ENCODE peak calls at places on chromosomes 4 and X, in six cellular contexts. N, P, A, Y, I and L are unnamed samples. For H3K4me1 and H3K36me3, the result is how much of the 10 kb centered on the place peaks cover.

GRCh38 chrX:149151805-149152757 is 353.0 kb downstream of the IDS start:
- DNase-seq in I (no peak), A (no peak), Y (no peak), P (no peak), N (peak), L (no peak)

GRCh38 chr4:128244379-128244778 is 43.2 kb downstream of the PGRMC2 start:
- DNase-seq in N (no peak), I (no peak), Y (no peak), A (no peak), P (no peak), L (no peak)

GRCh38 chr4:53920883-53921282 is 143.5 kb downstream of the CHIC2 start:
- DNase-seq in N (no peak), A (no peak), I (no peak), P (no peak), Y (no peak), L (no peak)

GRCh38 chrX:154735695-154736393 is 15.0 kb downstream of the GAB3 start:
- DNase-seq in P (peak), A (peak), N (no peak), I (no peak), Y (no peak), L (no peak)

GRCh38 chr4:47667552-47667951 is 170.3 kb downstream of the CORIN start:
- DNase-seq in I (no peak), A (no peak), Y (no peak), P (no peak), N (no peak), L (no peak)

GRCh38 chr4:66376921-66377320 is 706.6 kb upstream of the EPHA5 start:
- DNase-seq in N (no peak), I (no peak), A (no peak), Y (no peak), P (no peak), L (no peak)

GRCh38 chrX:126551306-126551705 is 1.3 kb downstream of the DCAF12L1 start:
- DNase-seq in N (no peak), P (no peak), Y (no peak), I (no peak), A (no peak), L (peak)

GRCh38 chr4:41268024-41268423 is 11.3 kb downstream of the UCHL1 start:
- DNase-seq in Y (no peak), I (no peak), P (no peak), A (no peak), N (no peak), L (no peak)

GRCh38 chrX:109624641-109625311 is at the start of gene KCNE5:
- DNase-seq in P (no peak), Y (no peak), I (no peak), A (no peak), N (peak), L (peak)

GRCh38 chrX:21056636-21057035 is 317.6 kb upstream of the CNKSR2 start:
- DNase-seq in Y (no peak), A (no peak), P (no peak), I (no peak), N (no peak), L (no peak)

GRCh38 chrX:120087289-120088017 is 10.0 kb upstream of the RHOXF2B start:
- DNase-seq in Y (no peak), I (no peak), P (peak), N (peak), A (no peak), L (no peak)

GRCh38 chrX:124018031-124018430 is 56.5 kb downstream of the STAG2 start:
- DNase-seq in N (no peak), I (peak), P (no peak), A (no peak), Y (no peak), L (no peak)

DNA sequence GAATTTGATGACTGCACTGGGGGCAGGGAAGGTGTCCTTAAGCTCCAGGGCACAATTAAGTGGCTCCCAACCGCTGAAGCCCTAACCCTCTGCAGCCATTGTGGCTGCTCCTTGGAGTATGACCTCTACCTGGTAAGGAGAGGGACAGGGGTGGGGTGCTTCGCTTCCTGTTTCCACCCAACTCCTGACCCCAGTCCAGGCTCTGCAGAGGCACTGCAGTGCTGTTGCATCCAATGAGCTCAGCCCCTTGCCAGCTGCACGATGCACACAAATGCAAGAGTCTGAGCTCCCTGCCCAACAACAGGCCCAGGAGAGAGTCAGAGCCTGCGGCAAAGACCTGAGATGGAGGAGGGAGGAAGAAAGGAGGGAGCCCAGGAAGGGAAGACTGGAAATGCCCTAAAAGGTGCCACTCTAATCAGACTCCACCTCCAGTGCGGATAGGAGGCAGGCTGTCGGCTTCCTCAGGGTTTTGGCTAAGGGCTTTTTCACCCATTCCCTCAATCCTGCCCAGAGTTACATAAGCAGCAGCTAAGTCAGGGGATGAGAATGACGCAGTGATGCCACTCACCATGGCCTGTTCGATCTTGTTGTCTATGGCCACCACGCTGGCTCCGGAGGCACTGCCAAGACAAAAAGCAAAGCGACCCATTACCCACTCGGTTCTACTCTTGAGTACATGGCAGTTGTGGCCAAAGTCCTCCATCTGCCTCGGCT is 60.1 kb downstream of the TSC22D3 start:
- DNase-seq in N (no peak), Y (peak), A (no peak), I (peak), P (no peak), L (no peak)
- H3K4me1 ChIP-seq in N (under half), Y (half or more), A (half or more), I (half or more), P (under half), L (under half)

GRCh38 chrX:115332832-115333231 is 43.3 kb downstream of the LUZP4 start:
- DNase-seq in I (no peak), A (no peak), N (no peak), P (no peak), Y (no peak), L (no peak)
- H3K27ac ChIP-seq in I (no peak), A (no peak), N (no peak), P (no peak), Y (no peak), L (no peak)

GRCh38 chr4:175590205-175590604 is 221.9 kb downstream of the GPM6A start:
- DNase-seq in I (no peak), P (no peak), N (no peak), A (no peak), Y (no peak), L (no peak)
- H3K36me3 ChIP-seq in I (under half), P (under half), N (under half), A (under half), Y (under half), L (under half)

GRCh38 chr4:13920111-13920875 is 292.8 kb upstream of the BOD1L1 start:
- DNase-seq in I (no peak), Y (peak), N (no peak), P (no peak), A (peak), L (no peak)
- H3K4me1 ChIP-seq in I (under half), Y (under half), N (under half), P (under half), A (under half), L (under half)

GRCh38 chr4:81196126-81196650 is 18.8 kb downstream of the PRKG2 start:
- DNase-seq in N (no peak), I (no peak), P (no peak), Y (no peak), A (no peak), L (no peak)
- H3K27ac ChIP-seq in N (no peak), I (no peak), P (no peak), Y (no peak), A (no peak), L (no peak)

GRCh38 chr4:1325681-1326635 is 21.1 kb upstream of the UVSSA start:
- DNase-seq in A (no peak), I (no peak), Y (no peak), P (no peak), N (no peak), L (peak)
- H3K36me3 ChIP-seq in A (under half), I (under half), Y (under half), P (under half), N (under half), L (under half)

GRCh38 chr4:80007745-80008149 is 65.3 kb downstream of the ANTXR2 start:
- DNase-seq in P (no peak), A (no peak), Y (no peak), N (no peak), I (peak), L (no peak)

GRCh38 chr4:80008351-80008750 is 64.7 kb downstream of the ANTXR2 start:
- DNase-seq in P (no peak), A (no peak), Y (no peak), N (no peak), I (no peak), L (no peak)

GRCh38 chr4:80006935-80007744 is 65.9 kb downstream of the ANTXR2 start:
- DNase-seq in A (no peak), Y (no peak), I (peak), N (peak), P (no peak), L (no peak)

GRCh38 chr4:80010316-80010715 is 62.7 kb downstream of the ANTXR2 start:
- DNase-seq in I (peak), N (no peak), Y (no peak), A (no peak), P (no peak), L (no peak)

DNA sequence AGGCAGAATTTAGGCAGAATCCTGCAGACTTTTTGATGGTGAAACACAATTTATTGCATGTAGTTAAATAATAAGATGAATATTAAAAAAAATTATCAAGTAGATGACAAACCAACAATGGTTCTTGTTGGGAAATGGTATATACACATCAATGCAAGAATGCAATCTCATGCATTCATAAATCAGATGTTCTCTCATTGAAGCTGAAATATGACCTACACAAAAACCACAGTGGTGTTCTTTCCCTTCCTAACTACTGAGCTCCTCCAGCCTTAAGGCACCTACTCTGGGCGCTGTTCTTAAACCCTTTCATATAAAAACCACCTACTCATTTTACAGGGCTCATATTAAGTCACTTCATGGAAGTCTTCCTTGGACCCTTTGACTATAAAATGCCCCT is 64.1 kb downstream of the ANTXR2 start:
- DNase-seq in A (no peak), I (no peak), N (no peak), P (no peak), Y (no peak), L (no peak)
- H3K4me1 ChIP-seq in A (under half), I (under half), N (under half), P (under half), Y (under half), L (under half)

GRCh38 chr4:69717778-69718177 is 42.6 kb downstream of the SULT1B1 start:
- DNase-seq in I (no peak), A (no peak), Y (no peak), P (no peak), N (no peak), L (no peak)
- H3K27ac ChIP-seq in I (no peak), A (no peak), Y (no peak), P (no peak), N (no peak), L (no peak)